ENCODE peak calls at places on chromosomes 6 and 20, in seven cellular contexts. One of them, this sample, is unnamed.

GRCh38 chr6:131281471-131282270 is 146.4 kb downstream of the AKAP7 start:
- DNase-seq in brain microvascular endothelial cell: peak; percentile 16
- DNase-seq in astrocyte of the spinal cord: peak; percentile 34
- DNase-seq in midbrain: peak; percentile 66
- DNase-seq in myocyte: no peak
- DNase-seq in endothelial cell of umbilical vein: peak; percentile 88
- DNase-seq in GM12864: no peak
- DNase-seq in this sample: no peak

GRCh38 chr20:48052492-48052870 is 267.2 kb upstream of the SULF2 start:
- DNase-seq in brain microvascular endothelial cell: no peak
- DNase-seq in astrocyte of the spinal cord: no peak
- DNase-seq in midbrain: peak; percentile 20
- DNase-seq in myocyte: no peak
- DNase-seq in endothelial cell of umbilical vein: peak; percentile 37
- DNase-seq in GM12864: no peak
- DNase-seq in this sample: no peak

GRCh38 chr6:30060634-30060981 is 457 bp upstream of the POLR1H start:
- DNase-seq in brain microvascular endothelial cell: peak; percentile 28
- DNase-seq in astrocyte of the spinal cord: no peak
- DNase-seq in midbrain: peak; percentile 58
- DNase-seq in myocyte: peak; percentile 64
- DNase-seq in endothelial cell of umbilical vein: no peak
- DNase-seq in GM12864: no peak
- DNase-seq in this sample: no peak

GRCh38 chr6:71194730-71195129 is 93.9 kb upstream of the OGFRL1 start:
- DNase-seq in brain microvascular endothelial cell: peak; percentile 4
- DNase-seq in astrocyte of the spinal cord: peak; percentile 68
- DNase-seq in midbrain: no peak
- DNase-seq in myocyte: peak; percentile 55
- DNase-seq in endothelial cell of umbilical vein: no peak
- DNase-seq in GM12864: no peak
- DNase-seq in this sample: no peak

GRCh38 chr6:63351995-63352586 is 32.3 kb upstream of the LGSN start:
- DNase-seq in brain microvascular endothelial cell: no peak
- DNase-seq in astrocyte of the spinal cord: peak; percentile 46
- DNase-seq in midbrain: peak; percentile 40
- DNase-seq in myocyte: peak; percentile 37
- DNase-seq in endothelial cell of umbilical vein: peak; percentile 54
- DNase-seq in GM12864: peak; percentile 55
- DNase-seq in this sample: no peak

GRCh38 chr6:73285674-73286283 is 22.8 kb upstream of the KHDC1 start:
- DNase-seq in brain microvascular endothelial cell: peak; percentile 53
- DNase-seq in astrocyte of the spinal cord: peak; percentile 72
- DNase-seq in midbrain: peak; percentile 32
- DNase-seq in myocyte: peak; percentile 67
- DNase-seq in endothelial cell of umbilical vein: peak; percentile 60
- DNase-seq in GM12864: no peak
- DNase-seq in this sample: no peak

GRCh38 chr6:18507561-18507960 is 120.4 kb downstream of the RNF144B start:
- DNase-seq in brain microvascular endothelial cell: no peak
- DNase-seq in astrocyte of the spinal cord: no peak
- DNase-seq in midbrain: no peak
- DNase-seq in myocyte: no peak
- DNase-seq in endothelial cell of umbilical vein: no peak
- DNase-seq in GM12864: no peak
- DNase-seq in this sample: no peak

GRCh38 chr6:80433010-80433665 is 326.7 kb downstream of the BCKDHB start:
- DNase-seq in brain microvascular endothelial cell: no peak
- DNase-seq in astrocyte of the spinal cord: no peak
- DNase-seq in midbrain: no peak
- DNase-seq in myocyte: no peak
- DNase-seq in endothelial cell of umbilical vein: no peak
- DNase-seq in GM12864: no peak
- DNase-seq in this sample: no peak

GRCh38 chr6:169556758-169557505 is 144.9 kb downstream of the WDR27 start:
- DNase-seq in brain microvascular endothelial cell: no peak
- DNase-seq in astrocyte of the spinal cord: no peak
- DNase-seq in midbrain: no peak
- DNase-seq in myocyte: peak; percentile 71
- DNase-seq in endothelial cell of umbilical vein: no peak
- DNase-seq in GM12864: peak; percentile 91
- DNase-seq in this sample: no peak

GRCh38 chr6:2581611-2582010 is 169.1 kb downstream of the MYLK4 start:
- DNase-seq in brain microvascular endothelial cell: no peak
- DNase-seq in astrocyte of the spinal cord: no peak
- DNase-seq in midbrain: no peak
- DNase-seq in myocyte: no peak
- DNase-seq in endothelial cell of umbilical vein: peak; percentile 28
- DNase-seq in GM12864: no peak
- DNase-seq in this sample: no peak

GRCh38 chr6:37173573-37174195 is 3.7 kb downstream of the PIM1 start:
- DNase-seq in brain microvascular endothelial cell: no peak
- DNase-seq in astrocyte of the spinal cord: no peak
- DNase-seq in midbrain: no peak
- DNase-seq in myocyte: no peak
- DNase-seq in endothelial cell of umbilical vein: no peak
- DNase-seq in GM12864: no peak
- DNase-seq in this sample: no peak

GRCh38 chr6:37647765-37648085 is 50.0 kb downstream of the MDGA1 start:
- DNase-seq in brain microvascular endothelial cell: no peak
- DNase-seq in astrocyte of the spinal cord: no peak
- DNase-seq in midbrain: no peak
- DNase-seq in myocyte: no peak
- DNase-seq in endothelial cell of umbilical vein: no peak
- DNase-seq in GM12864: no peak
- DNase-seq in this sample: no peak

GRCh38 chr6:149233056-149233715 is 84.3 kb upstream of the TAB2 start:
- DNase-seq in brain microvascular endothelial cell: peak; percentile 86
- DNase-seq in astrocyte of the spinal cord: peak; percentile 97
- DNase-seq in midbrain: no peak
- DNase-seq in myocyte: peak; percentile 30
- DNase-seq in endothelial cell of umbilical vein: peak; percentile 76
- DNase-seq in GM12864: no peak
- DNase-seq in this sample: no peak

GRCh38 chr6:20479075-20479871 is 55.0 kb upstream of the CDKAL1 start:
- DNase-seq in brain microvascular endothelial cell: no peak
- DNase-seq in astrocyte of the spinal cord: no peak
- DNase-seq in midbrain: no peak
- DNase-seq in myocyte: no peak
- DNase-seq in endothelial cell of umbilical vein: peak; percentile 37
- DNase-seq in GM12864: no peak
- DNase-seq in this sample: no peak

GRCh38 chr20:58372836-58373235 is 16.2 kb upstream of the VAPB start:
- DNase-seq in brain microvascular endothelial cell: no peak
- DNase-seq in astrocyte of the spinal cord: no peak
- DNase-seq in midbrain: no peak
- DNase-seq in myocyte: no peak
- DNase-seq in endothelial cell of umbilical vein: no peak
- DNase-seq in GM12864: no peak
- DNase-seq in this sample: no peak

GRCh38 chr6:148164645-148165044 is 178.0 kb upstream of the SASH1 start:
- DNase-seq in brain microvascular endothelial cell: peak; percentile 5
- DNase-seq in astrocyte of the spinal cord: no peak
- DNase-seq in midbrain: no peak
- DNase-seq in myocyte: peak; percentile 42
- DNase-seq in endothelial cell of umbilical vein: no peak
- DNase-seq in GM12864: no peak
- DNase-seq in this sample: no peak

GRCh38 chr6:144033816-144034540 is 25.9 kb upstream of the PLAGL1 start:
- DNase-seq in brain microvascular endothelial cell: peak; percentile 11
- DNase-seq in astrocyte of the spinal cord: peak; percentile 68
- DNase-seq in midbrain: no peak
- DNase-seq in myocyte: peak; percentile 7
- DNase-seq in endothelial cell of umbilical vein: no peak
- DNase-seq in GM12864: no peak
- DNase-seq in this sample: no peak

GRCh38 chr6:71289039-71289801 is 609 bp downstream of the OGFRL1 start:
- DNase-seq in brain microvascular endothelial cell: no peak
- DNase-seq in astrocyte of the spinal cord: peak; percentile 16
- DNase-seq in midbrain: no peak
- DNase-seq in myocyte: no peak
- DNase-seq in endothelial cell of umbilical vein: peak; percentile 25
- DNase-seq in GM12864: no peak
- DNase-seq in this sample: no peak

GRCh38 chr6:3347237-3347636 is 88.5 kb downstream of the PSMG4 start:
- DNase-seq in brain microvascular endothelial cell: no peak
- DNase-seq in astrocyte of the spinal cord: no peak
- DNase-seq in midbrain: no peak
- DNase-seq in myocyte: no peak
- DNase-seq in endothelial cell of umbilical vein: no peak
- DNase-seq in GM12864: no peak
- DNase-seq in this sample: no peak

GRCh38 chr20:10519361-10520048 is 84.4 kb downstream of the SLX4IP start:
- DNase-seq in brain microvascular endothelial cell: peak; percentile 63
- DNase-seq in astrocyte of the spinal cord: peak; percentile 64
- DNase-seq in midbrain: no peak
- DNase-seq in myocyte: no peak
- DNase-seq in endothelial cell of umbilical vein: no peak
- DNase-seq in GM12864: peak; percentile 19
- DNase-seq in this sample: no peak

GRCh38 chr6:75424610-75425548 is 68.7 kb downstream of the FILIP1 start:
- DNase-seq in brain microvascular endothelial cell: no peak
- DNase-seq in astrocyte of the spinal cord: no peak
- DNase-seq in midbrain: no peak
- DNase-seq in myocyte: no peak
- DNase-seq in endothelial cell of umbilical vein: peak; percentile 66
- DNase-seq in GM12864: no peak
- DNase-seq in this sample: no peak

GRCh38 chr20:15036938-15037337 is 699.5 kb upstream of the FLRT3 start:
- DNase-seq in brain microvascular endothelial cell: no peak
- DNase-seq in astrocyte of the spinal cord: no peak
- DNase-seq in midbrain: no peak
- DNase-seq in myocyte: no peak
- DNase-seq in endothelial cell of umbilical vein: no peak
- DNase-seq in GM12864: no peak
- DNase-seq in this sample: no peak

GRCh38 chr6:106444777-106445507 is 84.4 kb downstream of the CRYBG1 start:
- DNase-seq in brain microvascular endothelial cell: peak; percentile 47
- DNase-seq in astrocyte of the spinal cord: peak; percentile 61
- DNase-seq in midbrain: peak; percentile 74
- DNase-seq in myocyte: peak; percentile 66
- DNase-seq in endothelial cell of umbilical vein: peak; percentile 52
- DNase-seq in GM12864: peak; percentile 49
- DNase-seq in this sample: no peak

GRCh38 chr20:12570371-12570770 is 438.4 kb upstream of the SPTLC3 start:
- DNase-seq in brain microvascular endothelial cell: peak; percentile 10
- DNase-seq in astrocyte of the spinal cord: no peak
- DNase-seq in midbrain: peak; percentile 7
- DNase-seq in myocyte: no peak
- DNase-seq in endothelial cell of umbilical vein: no peak
- DNase-seq in GM12864: no peak
- DNase-seq in this sample: no peak

GRCh38 chr20:667351-668034 is 8.1 kb downstream of the SCRT2 start:
- DNase-seq in brain microvascular endothelial cell: peak; percentile 22
- DNase-seq in astrocyte of the spinal cord: peak; percentile 16
- DNase-seq in midbrain: peak; percentile 27
- DNase-seq in myocyte: peak; percentile 29
- DNase-seq in endothelial cell of umbilical vein: peak; percentile 46
- DNase-seq in GM12864: no peak
- DNase-seq in this sample: peak; percentile 52

GRCh38 chr20:9500121-9500911 is 14.1 kb upstream of the LAMP5 start:
- DNase-seq in brain microvascular endothelial cell: no peak
- DNase-seq in astrocyte of the spinal cord: no peak
- DNase-seq in midbrain: peak; percentile 19
- DNase-seq in myocyte: no peak
- DNase-seq in endothelial cell of umbilical vein: no peak
- DNase-seq in GM12864: no peak
- DNase-seq in this sample: no peak

GRCh38 chr20:14997791-14998190 is 660.4 kb upstream of the FLRT3 start:
- DNase-seq in brain microvascular endothelial cell: peak; percentile 83
- DNase-seq in astrocyte of the spinal cord: peak; percentile 70
- DNase-seq in midbrain: no peak
- DNase-seq in myocyte: peak; percentile 30
- DNase-seq in endothelial cell of umbilical vein: peak; percentile 60
- DNase-seq in GM12864: no peak
- DNase-seq in this sample: no peak

GRCh38 chr6:1500874-1501273 is 108.8 kb upstream of the FOXC1 start:
- DNase-seq in brain microvascular endothelial cell: no peak
- DNase-seq in astrocyte of the spinal cord: no peak
- DNase-seq in midbrain: no peak
- DNase-seq in myocyte: no peak
- DNase-seq in endothelial cell of umbilical vein: no peak
- DNase-seq in GM12864: no peak
- DNase-seq in this sample: no peak

GRCh38 chr6:88349511-88349910 is 183.4 kb upstream of the CNR1 start:
- DNase-seq in brain microvascular endothelial cell: no peak
- DNase-seq in astrocyte of the spinal cord: peak; percentile 53
- DNase-seq in midbrain: no peak
- DNase-seq in myocyte: no peak
- DNase-seq in endothelial cell of umbilical vein: peak; percentile 51
- DNase-seq in GM12864: no peak
- DNase-seq in this sample: no peak

GRCh38 chr6:86683132-86683908 is 254.0 kb upstream of the HTR1E start:
- DNase-seq in brain microvascular endothelial cell: no peak
- DNase-seq in astrocyte of the spinal cord: no peak
- DNase-seq in midbrain: no peak
- DNase-seq in myocyte: no peak
- DNase-seq in endothelial cell of umbilical vein: no peak
- DNase-seq in GM12864: no peak
- DNase-seq in this sample: no peak

GRCh38 chr6:87155920-87156600 is 695 bp downstream of the ZNF292 start:
- DNase-seq in brain microvascular endothelial cell: peak; percentile 66
- DNase-seq in astrocyte of the spinal cord: peak; percentile 46
- DNase-seq in midbrain: peak; percentile 45
- DNase-seq in myocyte: peak; percentile 37
- DNase-seq in endothelial cell of umbilical vein: peak; percentile 57
- DNase-seq in GM12864: no peak
- DNase-seq in this sample: peak; percentile 45

GRCh38 chr6:170378502-170378901 is 71.9 kb downstream of the FAM120B start:
- DNase-seq in brain microvascular endothelial cell: no peak
- DNase-seq in astrocyte of the spinal cord: no peak
- DNase-seq in midbrain: no peak
- DNase-seq in myocyte: no peak
- DNase-seq in endothelial cell of umbilical vein: no peak
- DNase-seq in GM12864: no peak
- DNase-seq in this sample: no peak

GRCh38 chr6:111122458-111123286 is 35.4 kb downstream of the SLC16A10 start:
- DNase-seq in brain microvascular endothelial cell: no peak
- DNase-seq in astrocyte of the spinal cord: no peak
- DNase-seq in midbrain: no peak
- DNase-seq in myocyte: no peak
- DNase-seq in endothelial cell of umbilical vein: no peak
- DNase-seq in GM12864: no peak
- DNase-seq in this sample: no peak

GRCh38 chr20:44548171-44548678 is 26.4 kb upstream of the SERINC3 start:
- DNase-seq in brain microvascular endothelial cell: no peak
- DNase-seq in astrocyte of the spinal cord: no peak
- DNase-seq in midbrain: no peak
- DNase-seq in myocyte: peak; percentile 12
- DNase-seq in endothelial cell of umbilical vein: peak; percentile 79
- DNase-seq in GM12864: no peak
- DNase-seq in this sample: no peak

GRCh38 chr20:34544109-34544793 is 14.3 kb upstream of the MAP1LC3A start:
- DNase-seq in brain microvascular endothelial cell: no peak
- DNase-seq in astrocyte of the spinal cord: no peak
- DNase-seq in midbrain: no peak
- DNase-seq in myocyte: no peak
- DNase-seq in endothelial cell of umbilical vein: no peak
- DNase-seq in GM12864: no peak
- DNase-seq in this sample: no peak

GRCh38 chr6:37020426-37021211 is 15.2 kb downstream of the FGD2 start:
- DNase-seq in brain microvascular endothelial cell: no peak
- DNase-seq in astrocyte of the spinal cord: no peak
- DNase-seq in midbrain: no peak
- DNase-seq in myocyte: no peak
- DNase-seq in endothelial cell of umbilical vein: no peak
- DNase-seq in GM12864: no peak
- DNase-seq in this sample: no peak

GRCh38 chr20:56839791-56840190 is 210.7 kb downstream of the TFAP2C start:
- DNase-seq in brain microvascular endothelial cell: no peak
- DNase-seq in astrocyte of the spinal cord: no peak
- DNase-seq in midbrain: no peak
- DNase-seq in myocyte: no peak
- DNase-seq in endothelial cell of umbilical vein: no peak
- DNase-seq in GM12864: no peak
- DNase-seq in this sample: no peak

GRCh38 chr20:10649080-10649816 is 24.6 kb downstream of the JAG1 start:
- DNase-seq in brain microvascular endothelial cell: no peak
- DNase-seq in astrocyte of the spinal cord: no peak
- DNase-seq in midbrain: no peak
- DNase-seq in myocyte: no peak
- DNase-seq in endothelial cell of umbilical vein: no peak
- DNase-seq in GM12864: no peak
- DNase-seq in this sample: no peak

This sample was measured in lung.